ENCODE peak calls at places on chromosomes 16 and 17, in six cellular contexts. One of them, this sample, is unnamed.

GRCh38 chr17:47999612-48000011 is 28.7 kb downstream of the CDK5RAP3 start:
- DNase-seq in AG09309: peak; percentile 64
- DNase-seq in AG10803: peak; percentile 42
- DNase-seq in fibroblast of lung: peak; percentile 72
- DNase-seq in transverse colon: no peak
- DNase-seq in mesendoderm: peak; percentile 49
- DNase-seq in this sample: peak; percentile 69

GRCh38 chr16:89193021-89193575 is 7.2 kb downstream of the SLC22A31 start:
- DNase-seq in AG09309: peak; percentile 7
- DNase-seq in AG10803: peak; percentile 93
- DNase-seq in fibroblast of lung: peak; percentile 91
- DNase-seq in transverse colon: peak; percentile 63
- DNase-seq in mesendoderm: peak; percentile 91
- DNase-seq in this sample: no peak

GRCh38 chr16:85046957-85047866 is 19.6 kb downstream of the KIAA0513 start:
- DNase-seq in AG09309: no peak
- DNase-seq in AG10803: no peak
- DNase-seq in fibroblast of lung: no peak
- DNase-seq in transverse colon: peak; percentile 72
- DNase-seq in mesendoderm: no peak
- DNase-seq in this sample: no peak

GRCh38 chr16:78926723-78927200 is 673.8 kb downstream of the MAF start:
- DNase-seq in AG09309: no peak
- DNase-seq in AG10803: no peak
- DNase-seq in fibroblast of lung: no peak
- DNase-seq in transverse colon: no peak
- DNase-seq in mesendoderm: no peak
- DNase-seq in this sample: no peak

GRCh38 chr16:82935781-82936180 is 309.0 kb downstream of the CDH13 start:
- DNase-seq in AG09309: no peak
- DNase-seq in AG10803: no peak
- DNase-seq in fibroblast of lung: no peak
- DNase-seq in transverse colon: no peak
- DNase-seq in mesendoderm: no peak
- DNase-seq in this sample: no peak

GRCh38 chr16:85210423-85211169 is 98.3 kb upstream of the CIBAR2 start:
- DNase-seq in AG09309: no peak
- DNase-seq in AG10803: peak; percentile 93
- DNase-seq in fibroblast of lung: peak; percentile 93
- DNase-seq in transverse colon: no peak
- DNase-seq in mesendoderm: no peak
- DNase-seq in this sample: peak; percentile 68

GRCh38 chr16:85781685-85782370 is 17.5 kb downstream of the EMC8 start:
- DNase-seq in AG09309: no peak
- DNase-seq in AG10803: peak; percentile 90
- DNase-seq in fibroblast of lung: peak; percentile 81
- DNase-seq in transverse colon: peak; percentile 53
- DNase-seq in mesendoderm: no peak
- DNase-seq in this sample: no peak

GRCh38 chr16:74592847-74593246 is 14.1 kb downstream of the GLG1 start:
- DNase-seq in AG09309: no peak
- DNase-seq in AG10803: no peak
- DNase-seq in fibroblast of lung: no peak
- DNase-seq in transverse colon: no peak
- DNase-seq in mesendoderm: peak; percentile 60
- DNase-seq in this sample: no peak

GRCh38 chr16:85806539-85806938 is 7.0 kb downstream of the COX4I1 start:
- DNase-seq in AG09309: no peak
- DNase-seq in AG10803: no peak
- DNase-seq in fibroblast of lung: no peak
- DNase-seq in transverse colon: no peak
- DNase-seq in mesendoderm: no peak
- DNase-seq in this sample: no peak

GRCh38 chr17:19644493-19645210 is 3.9 kb upstream of the ALDH3A2 start:
- DNase-seq in AG09309: no peak
- DNase-seq in AG10803: peak; percentile 62
- DNase-seq in fibroblast of lung: peak; percentile 32
- DNase-seq in transverse colon: no peak
- DNase-seq in mesendoderm: no peak
- DNase-seq in this sample: no peak

GRCh38 chr17:7139400-7139799 is 24.8 kb upstream of the ASGR2 start:
- DNase-seq in AG09309: no peak
- DNase-seq in AG10803: no peak
- DNase-seq in fibroblast of lung: no peak
- DNase-seq in transverse colon: peak; percentile 45
- DNase-seq in mesendoderm: no peak
- DNase-seq in this sample: no peak

GRCh38 chr16:53334581-53334980 is 99.7 kb upstream of the RBL2 start:
- DNase-seq in AG09309: no peak
- DNase-seq in AG10803: no peak
- DNase-seq in fibroblast of lung: no peak
- DNase-seq in transverse colon: no peak
- DNase-seq in mesendoderm: no peak
- DNase-seq in this sample: no peak

GRCh38 chr16:81608515-81609209 is 164.1 kb downstream of the CMIP start:
- DNase-seq in AG09309: no peak
- DNase-seq in AG10803: peak; percentile 86
- DNase-seq in fibroblast of lung: peak; percentile 85
- DNase-seq in transverse colon: no peak
- DNase-seq in mesendoderm: no peak
- DNase-seq in this sample: peak; percentile 65

GRCh38 chr16:66248096-66248495 is 118.4 kb upstream of the CDH5 start:
- DNase-seq in AG09309: peak; percentile 55
- DNase-seq in AG10803: no peak
- DNase-seq in fibroblast of lung: peak; percentile 73
- DNase-seq in transverse colon: peak; percentile 37
- DNase-seq in mesendoderm: no peak
- DNase-seq in this sample: no peak

GRCh38 chr16:81485824-81486554 is 41.4 kb downstream of the CMIP start:
- DNase-seq in AG09309: peak; percentile 55
- DNase-seq in AG10803: peak; percentile 45
- DNase-seq in fibroblast of lung: peak; percentile 59
- DNase-seq in transverse colon: no peak
- DNase-seq in mesendoderm: no peak
- DNase-seq in this sample: no peak

GRCh38 chr16:55433030-55433429 is 46.0 kb upstream of the MMP2 start:
- DNase-seq in AG09309: no peak
- DNase-seq in AG10803: no peak
- DNase-seq in fibroblast of lung: no peak
- DNase-seq in transverse colon: no peak
- DNase-seq in mesendoderm: no peak
- DNase-seq in this sample: no peak

GRCh38 chr17:17413821-17414220 is 63.0 kb upstream of the MED9 start:
- DNase-seq in AG09309: no peak
- DNase-seq in AG10803: peak; percentile 28
- DNase-seq in fibroblast of lung: peak; percentile 31
- DNase-seq in transverse colon: no peak
- DNase-seq in mesendoderm: no peak
- DNase-seq in this sample: no peak

GRCh38 chr17:79148584-79148983 is 74.0 kb downstream of the ENGASE start:
- DNase-seq in AG09309: no peak
- DNase-seq in AG10803: no peak
- DNase-seq in fibroblast of lung: no peak
- DNase-seq in transverse colon: no peak
- DNase-seq in mesendoderm: no peak
- DNase-seq in this sample: no peak

GRCh38 chr16:81061855-81062608 is 15.0 kb downstream of the C16orf46 start:
- DNase-seq in AG09309: no peak
- DNase-seq in AG10803: no peak
- DNase-seq in fibroblast of lung: no peak
- DNase-seq in transverse colon: no peak
- DNase-seq in mesendoderm: no peak
- DNase-seq in this sample: no peak

GRCh38 chr16:17367034-17367433 is 103.7 kb downstream of the XYLT1 start:
- DNase-seq in AG09309: no peak
- DNase-seq in AG10803: no peak
- DNase-seq in fibroblast of lung: no peak
- DNase-seq in transverse colon: no peak
- DNase-seq in mesendoderm: no peak
- DNase-seq in this sample: no peak

GRCh38 chr16:17369441-17369951 is 101.3 kb downstream of the XYLT1 start:
- DNase-seq in AG09309: no peak
- DNase-seq in AG10803: no peak
- DNase-seq in fibroblast of lung: no peak
- DNase-seq in transverse colon: peak; percentile 71
- DNase-seq in mesendoderm: no peak
- DNase-seq in this sample: no peak

GRCh38 chr16:17368951-17369350 is 101.8 kb downstream of the XYLT1 start:
- DNase-seq in AG09309: no peak
- DNase-seq in AG10803: no peak
- DNase-seq in fibroblast of lung: no peak
- DNase-seq in transverse colon: no peak
- DNase-seq in mesendoderm: no peak
- DNase-seq in this sample: no peak

GRCh38 chr16:17367932-17368331 is 102.8 kb downstream of the XYLT1 start:
- DNase-seq in AG09309: no peak
- DNase-seq in AG10803: peak; percentile 60
- DNase-seq in fibroblast of lung: peak; percentile 85
- DNase-seq in transverse colon: peak; percentile 41
- DNase-seq in mesendoderm: peak; percentile 96
- DNase-seq in this sample: no peak

DNA sequence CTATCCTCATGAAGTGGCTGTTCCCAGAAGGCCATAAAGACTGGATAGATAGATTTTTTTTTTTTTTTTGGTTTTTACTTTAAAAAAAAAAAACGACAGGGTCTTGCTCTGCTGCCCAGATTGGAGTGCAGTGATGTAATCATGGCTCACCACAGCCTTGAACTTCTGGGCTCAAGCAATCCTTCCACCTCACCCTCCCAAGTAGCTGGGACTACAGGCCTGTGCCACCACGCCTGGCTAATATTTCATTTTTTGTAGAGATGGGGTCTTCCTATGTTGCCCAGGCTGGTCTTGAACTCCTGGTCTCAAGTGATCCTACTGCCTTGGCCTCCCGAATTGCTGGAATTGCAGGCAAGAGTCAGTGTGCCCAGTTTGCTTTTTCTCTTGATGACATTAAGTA is 102.2 kb downstream of the XYLT1 start:
- DNase-seq in AG09309: no peak
- DNase-seq in AG10803: no peak
- DNase-seq in fibroblast of lung: peak; percentile 53
- DNase-seq in transverse colon: no peak
- DNase-seq in mesendoderm: no peak
- DNase-seq in this sample: no peak
- H3K4me3 ChIP-seq in AG09309: no peak overlapping the region
- H3K4me3 ChIP-seq in AG10803: no peak overlapping the region
- H3K4me3 ChIP-seq in fibroblast of lung: no peak overlapping the region
- H3K4me3 ChIP-seq in transverse colon: no peak overlapping the region
- H3K4me3 ChIP-seq in mesendoderm: no peak overlapping the region
- H3K4me3 ChIP-seq in this sample: no peak overlapping the region

DNA sequence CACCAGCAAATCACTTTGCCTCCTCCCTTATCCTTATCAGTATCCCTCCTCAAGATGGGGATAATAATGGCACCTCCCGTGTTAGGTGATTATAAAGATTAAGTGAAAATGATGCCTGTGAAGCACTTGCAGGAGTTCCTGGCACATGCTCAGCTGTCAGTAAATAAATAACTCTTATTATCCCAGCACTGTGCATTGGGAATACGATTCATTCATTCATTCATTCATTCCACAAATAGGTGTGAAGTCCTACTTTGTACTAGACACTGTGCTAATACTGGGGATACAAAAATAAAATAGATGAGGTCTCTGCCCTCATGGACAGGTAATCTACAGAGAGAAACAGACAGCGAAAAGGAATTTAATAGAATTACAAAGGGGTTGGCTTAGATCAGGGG is 2.0 kb downstream of the XYLT2 start:
- DNase-seq in AG09309: no peak
- DNase-seq in AG10803: no peak
- DNase-seq in fibroblast of lung: no peak
- DNase-seq in transverse colon: no peak
- DNase-seq in mesendoderm: peak; percentile 43
- DNase-seq in this sample: no peak
- H3K4me3 ChIP-seq in AG09309: peak overlapping the region; percentile 93
- H3K4me3 ChIP-seq in AG10803: peak overlapping the region; percentile 87
- H3K4me3 ChIP-seq in fibroblast of lung: no peak overlapping the region
- H3K4me3 ChIP-seq in transverse colon: no peak overlapping the region
- H3K4me3 ChIP-seq in mesendoderm: no peak overlapping the region
- H3K4me3 ChIP-seq in this sample: peak overlapping the region; percentile 81

DNA sequence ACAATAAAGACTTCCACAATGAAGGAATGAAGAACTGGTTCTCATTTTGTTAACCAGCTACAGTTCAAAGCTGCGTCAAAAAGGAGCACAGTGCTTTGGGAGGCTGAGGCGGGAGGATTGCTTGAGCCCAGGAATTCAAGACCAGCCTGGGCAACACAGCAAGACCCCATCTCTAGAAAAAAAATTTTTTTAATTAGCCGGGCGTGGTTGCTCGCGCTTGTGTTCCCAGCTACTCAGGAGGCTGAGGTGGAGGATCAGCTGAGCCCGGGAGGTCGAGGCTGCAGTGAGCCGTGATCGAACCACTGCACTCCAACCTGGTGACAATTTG is 764 bp upstream of the SLC6A4 start:
- DNase-seq in AG09309: no peak
- DNase-seq in AG10803: no peak
- DNase-seq in fibroblast of lung: no peak
- DNase-seq in transverse colon: no peak
- DNase-seq in mesendoderm: no peak
- DNase-seq in this sample: no peak
- H3K4me3 ChIP-seq in AG09309: peak overlapping the region; percentile 47
- H3K4me3 ChIP-seq in AG10803: peak overlapping the region; percentile 53
- H3K4me3 ChIP-seq in fibroblast of lung: peak overlapping the region; percentile 37
- H3K4me3 ChIP-seq in transverse colon: no peak overlapping the region
- H3K4me3 ChIP-seq in mesendoderm: no peak overlapping the region
- H3K4me3 ChIP-seq in this sample: peak overlapping the region; percentile 43

DNA sequence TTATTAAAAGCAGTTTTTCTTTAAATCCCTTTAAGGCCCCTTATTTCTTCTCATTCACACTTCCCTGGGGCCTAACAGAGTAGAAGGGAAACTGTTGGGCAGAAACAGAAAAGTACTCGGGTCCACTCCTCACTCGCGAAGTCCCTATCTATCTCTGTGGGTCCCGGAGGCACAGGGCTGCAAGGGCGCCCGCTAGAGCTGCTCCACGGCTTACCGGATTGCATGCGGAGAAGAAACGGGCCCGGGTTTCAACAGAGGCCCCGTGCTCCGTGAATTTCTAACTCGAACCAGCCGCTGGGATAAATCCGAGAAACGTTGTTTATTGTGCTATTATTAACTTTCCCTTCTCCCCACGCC is 4.3 kb downstream of the CBLN1 start:
- DNase-seq in AG09309: no peak
- DNase-seq in AG10803: no peak
- DNase-seq in fibroblast of lung: no peak
- DNase-seq in transverse colon: no peak
- DNase-seq in mesendoderm: no peak
- DNase-seq in this sample: no peak
- H3K4me3 ChIP-seq in AG09309: no peak overlapping the region
- H3K4me3 ChIP-seq in AG10803: no peak overlapping the region
- H3K4me3 ChIP-seq in fibroblast of lung: no peak overlapping the region
- H3K4me3 ChIP-seq in transverse colon: no peak overlapping the region
- H3K4me3 ChIP-seq in mesendoderm: no peak overlapping the region
- H3K4me3 ChIP-seq in this sample: no peak overlapping the region

DNA sequence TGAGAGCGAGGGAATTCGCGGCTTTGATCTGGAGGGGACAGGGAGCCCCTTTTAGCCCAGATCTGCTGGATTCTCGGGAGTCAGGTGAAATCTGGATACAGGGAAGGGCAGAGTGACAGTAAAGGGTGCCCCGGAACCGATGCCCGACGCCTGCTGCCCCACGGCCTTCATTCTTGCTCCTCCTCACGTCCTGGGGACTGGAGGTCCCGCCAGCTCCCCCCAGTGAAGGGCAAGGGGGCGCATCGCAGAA is 596 bp downstream of the OR1F1 start:
- DNase-seq in AG09309: no peak
- DNase-seq in AG10803: no peak
- DNase-seq in fibroblast of lung: no peak
- DNase-seq in transverse colon: no peak
- DNase-seq in mesendoderm: no peak
- DNase-seq in this sample: no peak
- H3K4me3 ChIP-seq in AG09309: peak overlapping the region; percentile 58
- H3K4me3 ChIP-seq in AG10803: peak overlapping the region; percentile 67
- H3K4me3 ChIP-seq in fibroblast of lung: peak overlapping the region; percentile 77
- H3K4me3 ChIP-seq in transverse colon: no peak overlapping the region
- H3K4me3 ChIP-seq in mesendoderm: peak overlapping the region; percentile 75
- H3K4me3 ChIP-seq in this sample: peak overlapping the region; percentile 62

This sample was measured in mammary epithelial cell.